ENCODE peak calls at places on chromosome 14, in four cellular contexts. N is WTC11, A is HepG2, B is K562. X is an unnamed sample.

GRCh38 chr14:62301076-62301475 is 538.9 kb downstream of the SNAPC1 start:
- DNase-seq in N (no peak), A (no peak), B (no peak), X (no peak)

GRCh38 chr14:68663385-68664076 is 129.3 kb downstream of the ZFP36L1 start:
- DNase-seq in A (no peak), B (no peak), N (no peak), X (no peak)

GRCh38 chr14:66234411-66234810 is 251.8 kb upstream of the CCDC196 start:
- DNase-seq in B (no peak), N (no peak), A (no peak), X (no peak)

GRCh38 chr14:60862283-60862682 is 118.6 kb downstream of the TRMT5 start:
- DNase-seq in N (no peak), B (no peak), A (no peak), X (no peak)

GRCh38 chr14:68141531-68142088 is 322.0 kb downstream of the RAD51B start:
- DNase-seq in N (no peak), A (no peak), B (no peak), X (no peak)

GRCh38 chr14:24815543-24815942 is 181.6 kb upstream of the GZMB start:
- DNase-seq in B (no peak), N (no peak), A (no peak), X (no peak)

GRCh38 chr14:68365228-68365627 is 427.6 kb downstream of the ZFP36L1 start:
- DNase-seq in N (no peak), A (no peak), B (no peak), X (no peak)

GRCh38 chr14:93115920-93116675 is at the start of gene ITPK1:
- DNase-seq in A (peak), N (peak), B (peak), X (peak)

GRCh38 chr14:32611752-32612151 is 282.7 kb downstream of the AKAP6 start:
- DNase-seq in A (no peak), N (no peak), B (no peak), X (no peak)

GRCh38 chr14:59306775-59307174 is 118.3 kb downstream of the DAAM1 start:
- DNase-seq in B (no peak), A (no peak), N (no peak), X (no peak)

GRCh38 chr14:99524804-99525698 is 43.8 kb downstream of the CCNK start:
- DNase-seq in B (peak), N (no peak), A (no peak), X (peak)

GRCh38 chr14:74243051-74243450 is 3.8 kb downstream of the VSX2 start:
- DNase-seq in N (no peak), B (no peak), A (no peak), X (no peak)

GRCh38 chr14:58817846-58818245 is 180.1 kb downstream of the DACT1 start:
- DNase-seq in B (no peak), A (no peak), N (no peak), X (no peak)

GRCh38 chr14:56482306-56482705 is 97.3 kb upstream of the TMEM260 start:
- DNase-seq in N (peak), A (no peak), B (peak), X (peak)

GRCh38 chr14:65179918-65180724 is 77.8 kb upstream of the MAX start:
- DNase-seq in A (no peak), N (no peak), B (no peak), X (no peak)

GRCh38 chr14:20802341-20803084 is at the start of gene RNASE1:
- DNase-seq in B (peak), A (peak), N (no peak), X (no peak)

GRCh38 chr14:56709201-56709600 is 101.1 kb downstream of the OTX2 start:
- DNase-seq in B (no peak), N (no peak), A (no peak), X (no peak)

GRCh38 chr14:94307410-94307992 is 14.4 kb upstream of the SERPINA10 start:
- DNase-seq in B (peak), A (peak), N (no peak), X (peak)

GRCh38 chr14:75060420-75060819 is 3.4 kb downstream of the ACYP1 start:
- DNase-seq in A (no peak), B (no peak), N (no peak), X (no peak)

GRCh38 chr14:29016050-29016900 is 249.7 kb downstream of the FOXG1 start:
- DNase-seq in N (peak), A (peak), B (peak), X (peak)

GRCh38 chr14:75831455-75831854 is 150.3 kb downstream of the TGFB3 start:
- DNase-seq in A (peak), B (peak), N (no peak), X (no peak)

GRCh38 chr14:92967346-92967926 is 44.5 kb downstream of the CHGA start:
- DNase-seq in N (no peak), A (no peak), B (no peak), X (no peak)

GRCh38 chr14:91221270-91221669 is 23.2 kb downstream of the GPR68 start:
- DNase-seq in A (no peak), N (no peak), B (no peak), X (no peak)

GRCh38 chr14:27096091-27096490 is 498.3 kb upstream of the NOVA1 start:
- DNase-seq in B (no peak), A (no peak), N (no peak), X (no peak)

GRCh38 chr14:47300801-47301200 is 374.6 kb downstream of the MDGA2 start:
- DNase-seq in N (no peak), B (no peak), A (no peak), X (no peak)

GRCh38 chr14:102554835-102555819 is 37.3 kb upstream of the RCOR1 start:
- DNase-seq in N (peak), B (no peak), A (no peak), X (no peak)

GRCh38 chr14:73295198-73295796 is 58.0 kb downstream of the PAPLN start:
- DNase-seq in N (no peak), A (peak), B (peak), X (peak)

GRCh38 chr14:61992139-61992538 is 229.9 kb downstream of the SNAPC1 start:
- DNase-seq in N (no peak), A (no peak), B (no peak), X (no peak)

DNA sequence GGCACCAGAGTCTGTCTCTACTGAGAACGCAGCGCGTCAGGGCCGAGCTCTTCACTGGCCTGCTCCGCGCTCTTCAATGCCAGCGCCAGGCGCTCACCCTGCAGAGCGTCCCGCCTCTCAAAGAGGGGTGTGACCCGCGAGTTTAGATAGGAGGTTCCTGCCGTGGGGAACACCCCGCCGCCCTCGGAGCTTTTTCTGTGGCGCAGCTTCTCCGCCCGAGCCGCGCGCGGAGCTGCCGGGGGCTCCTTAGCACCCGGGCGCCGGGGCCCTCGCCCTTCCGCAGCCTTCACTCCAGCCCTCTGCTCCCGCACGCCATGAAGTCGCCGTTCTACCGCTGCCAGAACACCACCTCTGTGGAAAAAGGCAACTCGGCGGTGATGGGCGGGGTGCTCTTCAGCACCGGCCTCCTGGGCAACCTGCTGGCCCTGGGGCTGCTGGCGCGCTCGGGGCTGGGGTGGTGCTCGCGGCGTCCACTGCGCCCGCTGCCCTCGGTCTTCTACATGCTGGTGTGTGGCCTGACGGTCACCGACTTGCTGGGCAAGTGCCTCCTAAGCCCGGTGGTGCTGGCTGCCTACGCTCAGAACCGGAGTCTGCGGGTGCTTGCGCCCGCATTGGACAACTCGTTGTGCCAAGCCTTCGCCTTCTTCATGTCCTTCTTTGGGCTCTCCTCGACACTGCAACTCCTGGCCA is at the start of gene PTGDR:
- DNase-seq in N (peak), A (no peak), B (no peak), X (no peak)
- TF ChIP-seq ELF4 in N (no peak), A (no peak), B (no peak), X (no peak)

DNA sequence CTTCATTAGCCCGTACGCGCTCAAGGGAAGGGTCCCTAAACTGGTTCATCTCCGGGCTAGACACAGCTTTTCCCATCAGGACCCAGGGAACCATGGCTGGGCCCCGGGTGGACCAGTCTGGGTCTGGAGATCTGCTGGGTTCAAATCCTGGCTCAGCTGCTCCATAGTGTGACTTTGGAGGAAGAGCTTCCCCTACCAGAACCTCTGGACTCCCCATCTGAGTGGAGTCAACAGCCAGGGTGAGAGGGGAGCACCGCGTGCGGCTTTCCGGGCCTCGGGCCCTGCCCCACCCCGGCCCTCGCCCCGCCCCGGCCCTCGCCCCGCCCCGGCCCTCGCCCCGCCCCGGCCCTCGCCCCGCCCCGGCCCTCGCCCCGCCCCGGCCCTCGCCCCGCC is 41.2 kb downstream of the BEGAIN start:
- DNase-seq in A (no peak), B (no peak), N (no peak), X (peak)
- TF ChIP-seq ELF4 in A (no peak), B (no peak), N (no peak), X (no peak)

GRCh38 chr14:96413526-96413925 is 21.6 kb downstream of the AK7 start:
- DNase-seq in B (no peak), A (no peak), N (no peak), X (no peak)
- TF ChIP-seq ELF4 in B (no peak), A (no peak), N (no peak), X (no peak)

GRCh38 chr14:105430535-105430934 is 10.9 kb downstream of the MTA1 start:
- DNase-seq in B (no peak), N (no peak), A (no peak), X (no peak)
- TF ChIP-seq ELF4 in B (no peak), N (no peak), A (no peak), X (no peak)

DNA sequence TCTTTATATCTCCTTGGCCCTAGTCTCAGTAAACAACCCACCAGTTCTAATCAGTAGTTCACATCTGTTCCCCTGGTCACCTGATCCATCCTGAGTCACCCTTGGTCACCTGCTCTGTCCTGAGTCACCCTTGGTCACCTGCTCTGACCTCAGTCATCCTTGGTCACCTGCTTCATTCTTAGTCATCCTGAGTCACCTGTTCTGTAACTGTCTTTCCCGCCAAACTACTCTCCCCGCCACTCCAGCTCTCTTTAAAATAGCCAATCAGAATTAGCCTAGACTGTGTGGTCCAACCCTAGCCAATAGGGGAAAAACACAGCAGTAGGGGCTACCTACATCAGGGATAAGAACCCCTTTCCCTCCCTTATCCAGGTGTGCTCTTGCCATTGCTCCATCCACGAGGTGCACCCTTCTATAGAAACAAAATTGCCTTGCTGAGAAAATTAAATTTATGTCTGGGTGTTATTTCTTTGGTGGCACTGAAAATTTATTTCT is 245.4 kb upstream of the DIO3 start:
- DNase-seq in B (peak), A (no peak), N (no peak), X (no peak)
- TF ChIP-seq ELF4 in B (no peak), A (no peak), N (no peak), X (no peak)

DNA sequence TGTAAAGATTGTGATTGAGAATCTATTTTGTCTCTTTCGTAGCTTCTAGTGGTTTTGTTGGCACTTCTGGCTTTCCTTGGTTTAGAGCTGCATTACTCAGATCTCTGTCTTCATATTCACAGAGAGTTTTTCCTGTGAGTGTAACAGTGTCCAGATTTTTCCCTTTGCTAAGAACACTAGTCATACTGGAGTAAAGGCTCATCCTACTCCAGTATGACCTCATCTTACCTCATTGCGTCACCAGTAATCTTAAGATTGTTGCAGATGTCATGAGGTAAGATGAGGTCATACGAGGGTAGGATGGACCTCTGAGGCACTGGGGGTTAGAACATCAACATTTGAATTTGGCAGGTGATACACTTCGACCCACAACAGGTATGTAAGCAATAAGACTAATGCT is 461.2 kb downstream of the FLRT2 start:
- DNase-seq in A (no peak), B (no peak), N (no peak), X (no peak)
- TF ChIP-seq ELF4 in A (no peak), B (no peak), N (no peak), X (no peak)

DNA sequence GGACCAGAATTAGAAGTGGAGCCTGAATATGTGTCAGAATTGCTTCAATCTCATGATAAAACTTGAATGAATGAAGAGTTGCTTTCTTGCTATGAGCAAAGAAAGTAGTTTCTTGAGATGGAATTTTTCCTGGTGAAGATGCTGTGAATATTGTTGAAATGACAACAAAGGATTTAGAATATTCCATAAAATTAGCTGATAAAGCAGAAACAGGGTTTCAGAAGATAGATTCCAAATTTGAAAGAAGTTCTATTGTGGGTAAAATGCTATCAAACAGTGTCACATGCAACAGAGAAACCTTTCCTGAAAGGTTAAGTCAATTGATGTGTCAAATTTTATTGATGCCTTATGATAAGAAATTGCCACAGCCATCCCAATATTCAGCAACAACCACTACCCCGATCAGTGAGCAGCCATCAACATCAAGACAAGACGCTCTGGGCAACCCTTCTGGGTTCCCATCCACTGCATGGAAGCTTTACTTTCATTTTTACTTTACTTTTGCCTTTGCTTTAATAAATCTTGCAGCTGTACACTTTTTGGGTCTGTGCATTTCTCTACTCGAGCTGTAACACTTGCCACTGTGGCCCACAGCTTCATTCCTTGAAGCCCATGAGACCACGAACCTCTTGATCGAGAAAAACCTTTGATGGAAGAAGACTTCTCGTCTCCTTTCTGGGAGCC is 104.0 kb upstream of the SSTR1 start:
- DNase-seq in B (no peak), A (no peak), N (no peak), X (no peak)
- TF ChIP-seq ELF4 in B (no peak), A (no peak), N (no peak), X (no peak)

X was measured in HEK293T.